ENCODE peak calls at places on chromosomes 4 and X, in ten cellular contexts. One of them, this sample, is unnamed.

GRCh38 chr4:169620846-169621228 is 459 bp downstream of the CLCN3 start:
- DNase-seq in EL: peak
- DNase-seq in stimulated activated CD8-positive, alpha-beta memory T cell treated with anti-CD3 and anti-CD28 coated beads, Interleukin-4, amount 100 ng/mL, for 48 hours: peak
- DNase-seq in stimulated activated CD4-positive, alpha-beta T cell treated with anti-CD3 and anti-CD28 coated beads, Interleukin-2, amount 100 ng/mL, for 48 hours: no peak
- DNase-seq in endothelial cell of umbilical vein: peak
- DNase-seq in NCI-H2171: no peak
- DNase-seq in HFFc6: no peak
- DNase-seq in AG08395: no peak
- DNase-seq in MCF 10A: peak
- DNase-seq in activated T-helper 9 cell treated with anti-CD3 and anti-CD28 coated beads, Interleukin-2, amount 50 U/mL, for 16 hours: no peak
- DNase-seq in this sample: peak

GRCh38 chrX:148134578-148134977 is 153.4 kb downstream of the FMR1NB start:
- DNase-seq in EL: no peak
- DNase-seq in stimulated activated CD8-positive, alpha-beta memory T cell treated with anti-CD3 and anti-CD28 coated beads, Interleukin-4, amount 100 ng/mL, for 48 hours: no peak
- DNase-seq in stimulated activated CD4-positive, alpha-beta T cell treated with anti-CD3 and anti-CD28 coated beads, Interleukin-2, amount 100 ng/mL, for 48 hours: no peak
- DNase-seq in endothelial cell of umbilical vein: no peak
- DNase-seq in NCI-H2171: no peak
- DNase-seq in HFFc6: no peak
- DNase-seq in AG08395: no peak
- DNase-seq in MCF 10A: no peak
- DNase-seq in activated T-helper 9 cell treated with anti-CD3 and anti-CD28 coated beads, Interleukin-2, amount 50 U/mL, for 16 hours: no peak
- DNase-seq in this sample: no peak

GRCh38 chr4:84648863-84649647 is 66.1 kb downstream of the CDS1 start:
- DNase-seq in EL: no peak
- DNase-seq in stimulated activated CD8-positive, alpha-beta memory T cell treated with anti-CD3 and anti-CD28 coated beads, Interleukin-4, amount 100 ng/mL, for 48 hours: no peak
- DNase-seq in stimulated activated CD4-positive, alpha-beta T cell treated with anti-CD3 and anti-CD28 coated beads, Interleukin-2, amount 100 ng/mL, for 48 hours: no peak
- DNase-seq in endothelial cell of umbilical vein: no peak
- DNase-seq in NCI-H2171: no peak
- DNase-seq in HFFc6: no peak
- DNase-seq in AG08395: no peak
- DNase-seq in MCF 10A: no peak
- DNase-seq in activated T-helper 9 cell treated with anti-CD3 and anti-CD28 coated beads, Interleukin-2, amount 50 U/mL, for 16 hours: no peak
- DNase-seq in this sample: no peak

GRCh38 chrX:79288723-79289122 is 78.4 kb downstream of the ITM2A start:
- DNase-seq in EL: no peak
- DNase-seq in stimulated activated CD8-positive, alpha-beta memory T cell treated with anti-CD3 and anti-CD28 coated beads, Interleukin-4, amount 100 ng/mL, for 48 hours: no peak
- DNase-seq in stimulated activated CD4-positive, alpha-beta T cell treated with anti-CD3 and anti-CD28 coated beads, Interleukin-2, amount 100 ng/mL, for 48 hours: no peak
- DNase-seq in endothelial cell of umbilical vein: no peak
- DNase-seq in NCI-H2171: no peak
- DNase-seq in HFFc6: no peak
- DNase-seq in AG08395: no peak
- DNase-seq in MCF 10A: no peak
- DNase-seq in activated T-helper 9 cell treated with anti-CD3 and anti-CD28 coated beads, Interleukin-2, amount 50 U/mL, for 16 hours: no peak
- DNase-seq in this sample: no peak

GRCh38 chr4:182593864-182594263 is 323.3 kb downstream of the DCTD start:
- DNase-seq in EL: no peak
- DNase-seq in stimulated activated CD8-positive, alpha-beta memory T cell treated with anti-CD3 and anti-CD28 coated beads, Interleukin-4, amount 100 ng/mL, for 48 hours: no peak
- DNase-seq in stimulated activated CD4-positive, alpha-beta T cell treated with anti-CD3 and anti-CD28 coated beads, Interleukin-2, amount 100 ng/mL, for 48 hours: no peak
- DNase-seq in endothelial cell of umbilical vein: peak
- DNase-seq in NCI-H2171: no peak
- DNase-seq in HFFc6: peak
- DNase-seq in AG08395: peak
- DNase-seq in MCF 10A: no peak
- DNase-seq in activated T-helper 9 cell treated with anti-CD3 and anti-CD28 coated beads, Interleukin-2, amount 50 U/mL, for 16 hours: no peak
- DNase-seq in this sample: no peak

GRCh38 chr4:38189445-38189844 is 229.2 kb downstream of the PTTG2 start:
- DNase-seq in EL: peak
- DNase-seq in stimulated activated CD8-positive, alpha-beta memory T cell treated with anti-CD3 and anti-CD28 coated beads, Interleukin-4, amount 100 ng/mL, for 48 hours: peak
- DNase-seq in stimulated activated CD4-positive, alpha-beta T cell treated with anti-CD3 and anti-CD28 coated beads, Interleukin-2, amount 100 ng/mL, for 48 hours: no peak
- DNase-seq in endothelial cell of umbilical vein: peak
- DNase-seq in NCI-H2171: no peak
- DNase-seq in HFFc6: peak
- DNase-seq in AG08395: peak
- DNase-seq in MCF 10A: peak
- DNase-seq in activated T-helper 9 cell treated with anti-CD3 and anti-CD28 coated beads, Interleukin-2, amount 50 U/mL, for 16 hours: no peak
- DNase-seq in this sample: peak

GRCh38 chr4:148054275-148054674 is 322.4 kb downstream of the ARHGAP10 start:
- DNase-seq in EL: no peak
- DNase-seq in stimulated activated CD8-positive, alpha-beta memory T cell treated with anti-CD3 and anti-CD28 coated beads, Interleukin-4, amount 100 ng/mL, for 48 hours: no peak
- DNase-seq in stimulated activated CD4-positive, alpha-beta T cell treated with anti-CD3 and anti-CD28 coated beads, Interleukin-2, amount 100 ng/mL, for 48 hours: no peak
- DNase-seq in endothelial cell of umbilical vein: peak
- DNase-seq in NCI-H2171: peak
- DNase-seq in HFFc6: no peak
- DNase-seq in AG08395: no peak
- DNase-seq in MCF 10A: peak
- DNase-seq in activated T-helper 9 cell treated with anti-CD3 and anti-CD28 coated beads, Interleukin-2, amount 50 U/mL, for 16 hours: no peak
- DNase-seq in this sample: no peak

GRCh38 chr4:188826393-188826792 is 687.2 kb downstream of the TRIML1 start:
- DNase-seq in EL: no peak
- DNase-seq in stimulated activated CD8-positive, alpha-beta memory T cell treated with anti-CD3 and anti-CD28 coated beads, Interleukin-4, amount 100 ng/mL, for 48 hours: no peak
- DNase-seq in stimulated activated CD4-positive, alpha-beta T cell treated with anti-CD3 and anti-CD28 coated beads, Interleukin-2, amount 100 ng/mL, for 48 hours: no peak
- DNase-seq in endothelial cell of umbilical vein: no peak
- DNase-seq in NCI-H2171: no peak
- DNase-seq in HFFc6: no peak
- DNase-seq in AG08395: no peak
- DNase-seq in MCF 10A: no peak
- DNase-seq in activated T-helper 9 cell treated with anti-CD3 and anti-CD28 coated beads, Interleukin-2, amount 50 U/mL, for 16 hours: no peak
- DNase-seq in this sample: no peak

GRCh38 chrX:78650906-78651437 is 8.2 kb downstream of the RTL3 start:
- DNase-seq in EL: peak
- DNase-seq in stimulated activated CD8-positive, alpha-beta memory T cell treated with anti-CD3 and anti-CD28 coated beads, Interleukin-4, amount 100 ng/mL, for 48 hours: no peak
- DNase-seq in stimulated activated CD4-positive, alpha-beta T cell treated with anti-CD3 and anti-CD28 coated beads, Interleukin-2, amount 100 ng/mL, for 48 hours: no peak
- DNase-seq in endothelial cell of umbilical vein: no peak
- DNase-seq in NCI-H2171: no peak
- DNase-seq in HFFc6: peak
- DNase-seq in AG08395: peak
- DNase-seq in MCF 10A: no peak
- DNase-seq in activated T-helper 9 cell treated with anti-CD3 and anti-CD28 coated beads, Interleukin-2, amount 50 U/mL, for 16 hours: no peak
- DNase-seq in this sample: no peak

GRCh38 chr4:84750260-84750955 is 167.5 kb downstream of the CDS1 start:
- DNase-seq in EL: peak
- DNase-seq in stimulated activated CD8-positive, alpha-beta memory T cell treated with anti-CD3 and anti-CD28 coated beads, Interleukin-4, amount 100 ng/mL, for 48 hours: no peak
- DNase-seq in stimulated activated CD4-positive, alpha-beta T cell treated with anti-CD3 and anti-CD28 coated beads, Interleukin-2, amount 100 ng/mL, for 48 hours: no peak
- DNase-seq in endothelial cell of umbilical vein: peak
- DNase-seq in NCI-H2171: peak
- DNase-seq in HFFc6: peak
- DNase-seq in AG08395: peak
- DNase-seq in MCF 10A: peak
- DNase-seq in activated T-helper 9 cell treated with anti-CD3 and anti-CD28 coated beads, Interleukin-2, amount 50 U/mL, for 16 hours: no peak
- DNase-seq in this sample: no peak

GRCh38 chr4:7651461-7651921 is 216.8 kb upstream of the PSAPL1 start:
- DNase-seq in EL: peak
- DNase-seq in stimulated activated CD8-positive, alpha-beta memory T cell treated with anti-CD3 and anti-CD28 coated beads, Interleukin-4, amount 100 ng/mL, for 48 hours: no peak
- DNase-seq in stimulated activated CD4-positive, alpha-beta T cell treated with anti-CD3 and anti-CD28 coated beads, Interleukin-2, amount 100 ng/mL, for 48 hours: no peak
- DNase-seq in endothelial cell of umbilical vein: no peak
- DNase-seq in NCI-H2171: no peak
- DNase-seq in HFFc6: no peak
- DNase-seq in AG08395: no peak
- DNase-seq in MCF 10A: peak
- DNase-seq in activated T-helper 9 cell treated with anti-CD3 and anti-CD28 coated beads, Interleukin-2, amount 50 U/mL, for 16 hours: no peak
- DNase-seq in this sample: no peak

GRCh38 chrX:103756736-103757135 is 19.9 kb upstream of the PLP1 start:
- DNase-seq in EL: no peak
- DNase-seq in stimulated activated CD8-positive, alpha-beta memory T cell treated with anti-CD3 and anti-CD28 coated beads, Interleukin-4, amount 100 ng/mL, for 48 hours: no peak
- DNase-seq in stimulated activated CD4-positive, alpha-beta T cell treated with anti-CD3 and anti-CD28 coated beads, Interleukin-2, amount 100 ng/mL, for 48 hours: no peak
- DNase-seq in endothelial cell of umbilical vein: no peak
- DNase-seq in NCI-H2171: no peak
- DNase-seq in HFFc6: no peak
- DNase-seq in AG08395: no peak
- DNase-seq in MCF 10A: no peak
- DNase-seq in activated T-helper 9 cell treated with anti-CD3 and anti-CD28 coated beads, Interleukin-2, amount 50 U/mL, for 16 hours: no peak
- DNase-seq in this sample: no peak

GRCh38 chrX:9882669-9883446 is 84.3 kb upstream of the CLDN34 start:
- DNase-seq in EL: no peak
- DNase-seq in stimulated activated CD8-positive, alpha-beta memory T cell treated with anti-CD3 and anti-CD28 coated beads, Interleukin-4, amount 100 ng/mL, for 48 hours: no peak
- DNase-seq in stimulated activated CD4-positive, alpha-beta T cell treated with anti-CD3 and anti-CD28 coated beads, Interleukin-2, amount 100 ng/mL, for 48 hours: no peak
- DNase-seq in endothelial cell of umbilical vein: peak
- DNase-seq in NCI-H2171: no peak
- DNase-seq in HFFc6: no peak
- DNase-seq in AG08395: no peak
- DNase-seq in MCF 10A: no peak
- DNase-seq in activated T-helper 9 cell treated with anti-CD3 and anti-CD28 coated beads, Interleukin-2, amount 50 U/mL, for 16 hours: no peak
- DNase-seq in this sample: no peak

GRCh38 chrX:2677764-2678163 is 13.3 kb upstream of the CD99 start:
- DNase-seq in EL: peak
- DNase-seq in stimulated activated CD8-positive, alpha-beta memory T cell treated with anti-CD3 and anti-CD28 coated beads, Interleukin-4, amount 100 ng/mL, for 48 hours: no peak
- DNase-seq in stimulated activated CD4-positive, alpha-beta T cell treated with anti-CD3 and anti-CD28 coated beads, Interleukin-2, amount 100 ng/mL, for 48 hours: no peak
- DNase-seq in endothelial cell of umbilical vein: peak
- DNase-seq in NCI-H2171: no peak
- DNase-seq in HFFc6: peak
- DNase-seq in AG08395: peak
- DNase-seq in MCF 10A: peak
- DNase-seq in activated T-helper 9 cell treated with anti-CD3 and anti-CD28 coated beads, Interleukin-2, amount 50 U/mL, for 16 hours: no peak
- DNase-seq in this sample: no peak

GRCh38 chr4:83217721-83218522 is 66.7 kb downstream of the COQ2 start:
- DNase-seq in EL: peak
- DNase-seq in stimulated activated CD8-positive, alpha-beta memory T cell treated with anti-CD3 and anti-CD28 coated beads, Interleukin-4, amount 100 ng/mL, for 48 hours: peak
- DNase-seq in stimulated activated CD4-positive, alpha-beta T cell treated with anti-CD3 and anti-CD28 coated beads, Interleukin-2, amount 100 ng/mL, for 48 hours: peak
- DNase-seq in endothelial cell of umbilical vein: no peak
- DNase-seq in NCI-H2171: no peak
- DNase-seq in HFFc6: no peak
- DNase-seq in AG08395: no peak
- DNase-seq in MCF 10A: no peak
- DNase-seq in activated T-helper 9 cell treated with anti-CD3 and anti-CD28 coated beads, Interleukin-2, amount 50 U/mL, for 16 hours: peak
- DNase-seq in this sample: peak

GRCh38 chr4:89072921-89073320 is 15.9 kb upstream of the FAM13A start:
- DNase-seq in EL: no peak
- DNase-seq in stimulated activated CD8-positive, alpha-beta memory T cell treated with anti-CD3 and anti-CD28 coated beads, Interleukin-4, amount 100 ng/mL, for 48 hours: no peak
- DNase-seq in stimulated activated CD4-positive, alpha-beta T cell treated with anti-CD3 and anti-CD28 coated beads, Interleukin-2, amount 100 ng/mL, for 48 hours: no peak
- DNase-seq in endothelial cell of umbilical vein: no peak
- DNase-seq in NCI-H2171: no peak
- DNase-seq in HFFc6: no peak
- DNase-seq in AG08395: no peak
- DNase-seq in MCF 10A: no peak
- DNase-seq in activated T-helper 9 cell treated with anti-CD3 and anti-CD28 coated beads, Interleukin-2, amount 50 U/mL, for 16 hours: no peak
- DNase-seq in this sample: no peak

GRCh38 chr4:40672528-40673522 is 43.2 kb upstream of the RBM47 start:
- DNase-seq in EL: peak
- DNase-seq in stimulated activated CD8-positive, alpha-beta memory T cell treated with anti-CD3 and anti-CD28 coated beads, Interleukin-4, amount 100 ng/mL, for 48 hours: peak
- DNase-seq in stimulated activated CD4-positive, alpha-beta T cell treated with anti-CD3 and anti-CD28 coated beads, Interleukin-2, amount 100 ng/mL, for 48 hours: no peak
- DNase-seq in endothelial cell of umbilical vein: peak
- DNase-seq in NCI-H2171: no peak
- DNase-seq in HFFc6: peak
- DNase-seq in AG08395: peak
- DNase-seq in MCF 10A: peak
- DNase-seq in activated T-helper 9 cell treated with anti-CD3 and anti-CD28 coated beads, Interleukin-2, amount 50 U/mL, for 16 hours: peak
- DNase-seq in this sample: peak

GRCh38 chrX:45750639-45751038 is 550.0 kb upstream of the DIPK2B start:
- DNase-seq in EL: peak
- DNase-seq in stimulated activated CD8-positive, alpha-beta memory T cell treated with anti-CD3 and anti-CD28 coated beads, Interleukin-4, amount 100 ng/mL, for 48 hours: no peak
- DNase-seq in stimulated activated CD4-positive, alpha-beta T cell treated with anti-CD3 and anti-CD28 coated beads, Interleukin-2, amount 100 ng/mL, for 48 hours: no peak
- DNase-seq in endothelial cell of umbilical vein: no peak
- DNase-seq in NCI-H2171: no peak
- DNase-seq in HFFc6: no peak
- DNase-seq in AG08395: no peak
- DNase-seq in MCF 10A: peak
- DNase-seq in activated T-helper 9 cell treated with anti-CD3 and anti-CD28 coated beads, Interleukin-2, amount 50 U/mL, for 16 hours: no peak
- DNase-seq in this sample: no peak

GRCh38 chrX:30521440-30522182 is 56.0 kb downstream of the TASL start:
- DNase-seq in EL: peak
- DNase-seq in stimulated activated CD8-positive, alpha-beta memory T cell treated with anti-CD3 and anti-CD28 coated beads, Interleukin-4, amount 100 ng/mL, for 48 hours: no peak
- DNase-seq in stimulated activated CD4-positive, alpha-beta T cell treated with anti-CD3 and anti-CD28 coated beads, Interleukin-2, amount 100 ng/mL, for 48 hours: no peak
- DNase-seq in endothelial cell of umbilical vein: no peak
- DNase-seq in NCI-H2171: no peak
- DNase-seq in HFFc6: peak
- DNase-seq in AG08395: peak
- DNase-seq in MCF 10A: peak
- DNase-seq in activated T-helper 9 cell treated with anti-CD3 and anti-CD28 coated beads, Interleukin-2, amount 50 U/mL, for 16 hours: no peak
- DNase-seq in this sample: no peak

GRCh38 chr4:186657766-186658165 is 65.9 kb downstream of the FAT1 start:
- DNase-seq in EL: no peak
- DNase-seq in stimulated activated CD8-positive, alpha-beta memory T cell treated with anti-CD3 and anti-CD28 coated beads, Interleukin-4, amount 100 ng/mL, for 48 hours: no peak
- DNase-seq in stimulated activated CD4-positive, alpha-beta T cell treated with anti-CD3 and anti-CD28 coated beads, Interleukin-2, amount 100 ng/mL, for 48 hours: no peak
- DNase-seq in endothelial cell of umbilical vein: no peak
- DNase-seq in NCI-H2171: no peak
- DNase-seq in HFFc6: no peak
- DNase-seq in AG08395: no peak
- DNase-seq in MCF 10A: peak
- DNase-seq in activated T-helper 9 cell treated with anti-CD3 and anti-CD28 coated beads, Interleukin-2, amount 50 U/mL, for 16 hours: no peak
- DNase-seq in this sample: no peak

GRCh38 chr4:141501931-141502330 is 134.5 kb upstream of the IL15 start:
- DNase-seq in EL: peak
- DNase-seq in stimulated activated CD8-positive, alpha-beta memory T cell treated with anti-CD3 and anti-CD28 coated beads, Interleukin-4, amount 100 ng/mL, for 48 hours: no peak
- DNase-seq in stimulated activated CD4-positive, alpha-beta T cell treated with anti-CD3 and anti-CD28 coated beads, Interleukin-2, amount 100 ng/mL, for 48 hours: no peak
- DNase-seq in endothelial cell of umbilical vein: peak
- DNase-seq in NCI-H2171: no peak
- DNase-seq in HFFc6: no peak
- DNase-seq in AG08395: peak
- DNase-seq in MCF 10A: no peak
- DNase-seq in activated T-helper 9 cell treated with anti-CD3 and anti-CD28 coated beads, Interleukin-2, amount 50 U/mL, for 16 hours: no peak
- DNase-seq in this sample: no peak

GRCh38 chr4:14115106-14115505 is 487.6 kb upstream of the BOD1L1 start:
- DNase-seq in EL: no peak
- DNase-seq in stimulated activated CD8-positive, alpha-beta memory T cell treated with anti-CD3 and anti-CD28 coated beads, Interleukin-4, amount 100 ng/mL, for 48 hours: no peak
- DNase-seq in stimulated activated CD4-positive, alpha-beta T cell treated with anti-CD3 and anti-CD28 coated beads, Interleukin-2, amount 100 ng/mL, for 48 hours: no peak
- DNase-seq in endothelial cell of umbilical vein: no peak
- DNase-seq in NCI-H2171: no peak
- DNase-seq in HFFc6: no peak
- DNase-seq in AG08395: no peak
- DNase-seq in MCF 10A: no peak
- DNase-seq in activated T-helper 9 cell treated with anti-CD3 and anti-CD28 coated beads, Interleukin-2, amount 50 U/mL, for 16 hours: no peak
- DNase-seq in this sample: no peak

GRCh38 chrX:111447298-111447697 is 35.3 kb upstream of the DCX start:
- DNase-seq in EL: peak
- DNase-seq in stimulated activated CD8-positive, alpha-beta memory T cell treated with anti-CD3 and anti-CD28 coated beads, Interleukin-4, amount 100 ng/mL, for 48 hours: peak
- DNase-seq in stimulated activated CD4-positive, alpha-beta T cell treated with anti-CD3 and anti-CD28 coated beads, Interleukin-2, amount 100 ng/mL, for 48 hours: peak
- DNase-seq in endothelial cell of umbilical vein: no peak
- DNase-seq in NCI-H2171: peak
- DNase-seq in HFFc6: no peak
- DNase-seq in AG08395: no peak
- DNase-seq in MCF 10A: peak
- DNase-seq in activated T-helper 9 cell treated with anti-CD3 and anti-CD28 coated beads, Interleukin-2, amount 50 U/mL, for 16 hours: no peak
- DNase-seq in this sample: peak

This sample was measured in stimulated activated naive CD8-positive, alpha-beta T cell treated with anti-CD3 and anti-CD28 coated beads, Interleukin-15, Interleukin-2, amounts not matched to agents 100 U/mL and 50 U/mL, for 24 hours.